ENCODE peak calls at places on chromosome 6, in five cellular contexts. Q, Z, R, W and L are unnamed samples.

GRCh38 chr6:71012871-71013456 is 56.1 kb upstream of the B3GAT2 start:
- DNase-seq in Q (no peak), Z (peak), R (no peak), W (no peak), L (peak)

GRCh38 chr6:116253188-116253504 is 729 bp downstream of the TSPYL4 start:
- DNase-seq in Q (no peak), Z (no peak), R (no peak), W (no peak), L (no peak)

GRCh38 chr6:23650676-23651075 is 475.3 kb upstream of the NRSN1 start:
- DNase-seq in Q (no peak), Z (peak), R (no peak), W (no peak), L (no peak)

GRCh38 chr6:16413399-16413798 is 175.0 kb downstream of the GMPR start:
- DNase-seq in Q (no peak), Z (no peak), R (no peak), W (no peak), L (no peak)

GRCh38 chr6:150189176-150189575 is 46.3 kb downstream of the PPP1R14C start:
- DNase-seq in Q (no peak), Z (no peak), R (no peak), W (no peak), L (no peak)

GRCh38 chr6:111761783-111762312 is 111.4 kb downstream of the FYN start:
- DNase-seq in Q (no peak), Z (no peak), R (no peak), W (no peak), L (no peak)

GRCh38 chr6:10852281-10852965 is 14.1 kb upstream of the MAK start:
- DNase-seq in Q (no peak), Z (no peak), R (no peak), W (no peak), L (no peak)

GRCh38 chr6:71238351-71238750 is 50.3 kb upstream of the OGFRL1 start:
- DNase-seq in Q (no peak), Z (no peak), R (no peak), W (no peak), L (no peak)